ENCODE peak calls at places on chromosomes 3 and 15, in six cellular contexts. O is GM23248; J is dermis blood vessel endothelial cell; C is suprapubic skin; U is A549; D is stimulated activated CD4-positive, alpha-beta T cell treated with anti-CD3 and anti-CD28 coated beads, Interleukin-12 subunit alpha, Interleukin-12 subunit beta, amount 100 ng/mL, for 24 hours. Y is an unnamed sample.

GRCh38 chr15:77186518-77187095 is 115.7 kb upstream of the TSPAN3 start:
- DNase-seq in J (peak), C (no peak), U (peak), O (peak), D (no peak), Y (peak)

GRCh38 chr15:84961114-84961452 is 20.6 kb upstream of the PDE8A start:
- DNase-seq in J (no peak), O (peak), U (no peak), D (no peak), C (no peak), Y (no peak)

GRCh38 chr15:78421241-78421994 is 16.6 kb upstream of the IREB2 start:
- DNase-seq in O (peak), C (no peak), J (no peak), D (no peak), U (no peak), Y (no peak)

GRCh38 chr15:72554471-72555425 is 80.6 kb downstream of the ARIH1 start:
- DNase-seq in C (no peak), J (peak), O (peak), D (peak), U (peak), Y (no peak)

GRCh38 chr3:182384182-182384581 is 409.1 kb upstream of the ATP11B start:
- DNase-seq in C (no peak), O (no peak), U (no peak), J (no peak), D (no peak), Y (no peak)

GRCh38 chr15:65914371-65914770 is 45.1 kb downstream of the RAB11A start:
- DNase-seq in D (no peak), U (no peak), J (no peak), C (no peak), O (peak), Y (no peak)

GRCh38 chr15:81296673-81297072 is 27.3 kb downstream of the STARD5 start:
- DNase-seq in U (no peak), O (no peak), C (no peak), D (peak), J (peak), Y (peak)

GRCh38 chr3:105957722-105958121 is 88.9 kb upstream of the CBLB start:
- DNase-seq in U (no peak), C (no peak), D (no peak), J (no peak), O (peak), Y (no peak)

GRCh38 chr3:73086071-73086494 is 24.6 kb downstream of the EBLN2 start:
- DNase-seq in U (peak), J (peak), O (peak), D (peak), C (no peak), Y (peak)

GRCh38 chr3:150000631-150001030 is 29.9 kb upstream of the PFN2 start:
- DNase-seq in D (no peak), J (no peak), C (no peak), U (no peak), O (peak), Y (no peak)

Y was measured in Karpas-422.